ENCODE peak calls at places on chromosomes 6 and 20, in nine cellular contexts. One of them, this sample, is unnamed.

GRCh38 chr6:32208996-32209395 is 14.9 kb downstream of the NOTCH4 start:
- DNase-seq in fibroblast of mammary gland: no peak
- DNase-seq in heart right ventricle: no peak
- DNase-seq in choroid plexus epithelial cell: no peak
- DNase-seq in AG04449: no peak
- DNase-seq in fibroblast of lung: no peak
- DNase-seq in ovary: no peak
- DNase-seq in chondrocyte: no peak
- DNase-seq in Calu3: no peak
- DNase-seq in this sample: no peak

GRCh38 chr6:3561745-3562144 is 104.9 kb upstream of the SLC22A23 start:
- DNase-seq in heart right ventricle: no peak
- DNase-seq in fibroblast of lung: peak
- DNase-seq in fibroblast of mammary gland: peak
- DNase-seq in ovary: no peak
- DNase-seq in choroid plexus epithelial cell: peak
- DNase-seq in chondrocyte: no peak
- DNase-seq in AG04449: no peak
- DNase-seq in Calu3: no peak
- DNase-seq in this sample: peak

GRCh38 chr6:144384427-144384826 is 99.3 kb downstream of the UTRN start:
- DNase-seq in ovary: no peak
- DNase-seq in chondrocyte: no peak
- DNase-seq in fibroblast of mammary gland: no peak
- DNase-seq in fibroblast of lung: no peak
- DNase-seq in heart right ventricle: no peak
- DNase-seq in choroid plexus epithelial cell: no peak
- DNase-seq in AG04449: no peak
- DNase-seq in Calu3: no peak
- DNase-seq in this sample: no peak

GRCh38 chr6:48111143-48111506 is at the start of gene PTCHD4:
- DNase-seq in fibroblast of lung: peak
- DNase-seq in AG04449: no peak
- DNase-seq in Calu3: no peak
- DNase-seq in heart right ventricle: no peak
- DNase-seq in choroid plexus epithelial cell: peak
- DNase-seq in ovary: no peak
- DNase-seq in fibroblast of mammary gland: peak
- DNase-seq in chondrocyte: no peak
- DNase-seq in this sample: peak

GRCh38 chr6:12578751-12579150 is 137.8 kb upstream of the PHACTR1 start:
- DNase-seq in heart right ventricle: no peak
- DNase-seq in fibroblast of mammary gland: peak
- DNase-seq in choroid plexus epithelial cell: no peak
- DNase-seq in AG04449: no peak
- DNase-seq in chondrocyte: no peak
- DNase-seq in ovary: no peak
- DNase-seq in Calu3: no peak
- DNase-seq in fibroblast of lung: no peak
- DNase-seq in this sample: no peak

GRCh38 chr20:15220009-15220656 is 882.7 kb upstream of the FLRT3 start:
- DNase-seq in fibroblast of lung: no peak
- DNase-seq in AG04449: no peak
- DNase-seq in Calu3: no peak
- DNase-seq in choroid plexus epithelial cell: no peak
- DNase-seq in ovary: no peak
- DNase-seq in heart right ventricle: no peak
- DNase-seq in chondrocyte: no peak
- DNase-seq in fibroblast of mammary gland: peak
- DNase-seq in this sample: no peak

GRCh38 chr6:10235339-10235738 is 179.5 kb downstream of the TFAP2A start:
- DNase-seq in fibroblast of mammary gland: no peak
- DNase-seq in ovary: no peak
- DNase-seq in chondrocyte: no peak
- DNase-seq in fibroblast of lung: no peak
- DNase-seq in AG04449: no peak
- DNase-seq in heart right ventricle: no peak
- DNase-seq in Calu3: no peak
- DNase-seq in choroid plexus epithelial cell: no peak
- DNase-seq in this sample: no peak

GRCh38 chr6:27956941-27957340 is at the start of gene OR2B6:
- DNase-seq in ovary: no peak
- DNase-seq in fibroblast of mammary gland: no peak
- DNase-seq in fibroblast of lung: no peak
- DNase-seq in AG04449: no peak
- DNase-seq in chondrocyte: no peak
- DNase-seq in choroid plexus epithelial cell: no peak
- DNase-seq in heart right ventricle: no peak
- DNase-seq in Calu3: no peak
- DNase-seq in this sample: no peak

GRCh38 chr6:44082872-44083321 is 44.4 kb downstream of the MRPL14 start:
- DNase-seq in heart right ventricle: no peak
- DNase-seq in AG04449: no peak
- DNase-seq in chondrocyte: no peak
- DNase-seq in ovary: no peak
- DNase-seq in fibroblast of lung: no peak
- DNase-seq in fibroblast of mammary gland: no peak
- DNase-seq in Calu3: no peak
- DNase-seq in choroid plexus epithelial cell: no peak
- DNase-seq in this sample: no peak

GRCh38 chr6:16276991-16277981 is 38.9 kb downstream of the GMPR start:
- DNase-seq in chondrocyte: no peak
- DNase-seq in AG04449: peak
- DNase-seq in fibroblast of mammary gland: peak
- DNase-seq in choroid plexus epithelial cell: peak
- DNase-seq in Calu3: peak
- DNase-seq in heart right ventricle: peak
- DNase-seq in ovary: peak
- DNase-seq in fibroblast of lung: peak
- DNase-seq in this sample: peak

GRCh38 chr6:125264476-125264875 is 37.3 kb downstream of the HDDC2 start:
- DNase-seq in fibroblast of lung: no peak
- DNase-seq in Calu3: no peak
- DNase-seq in heart right ventricle: no peak
- DNase-seq in chondrocyte: no peak
- DNase-seq in AG04449: no peak
- DNase-seq in ovary: no peak
- DNase-seq in choroid plexus epithelial cell: no peak
- DNase-seq in fibroblast of mammary gland: no peak
- DNase-seq in this sample: no peak

GRCh38 chr20:382291-383115 is 1.9 kb downstream of the TRIB3 start:
- DNase-seq in choroid plexus epithelial cell: no peak
- DNase-seq in fibroblast of mammary gland: no peak
- DNase-seq in AG04449: no peak
- DNase-seq in fibroblast of lung: no peak
- DNase-seq in heart right ventricle: no peak
- DNase-seq in chondrocyte: no peak
- DNase-seq in Calu3: no peak
- DNase-seq in ovary: no peak
- DNase-seq in this sample: no peak

GRCh38 chr6:131966443-131966842 is 15.3 kb upstream of the CCN2 start:
- DNase-seq in Calu3: no peak
- DNase-seq in fibroblast of mammary gland: peak
- DNase-seq in ovary: no peak
- DNase-seq in AG04449: no peak
- DNase-seq in heart right ventricle: no peak
- DNase-seq in chondrocyte: no peak
- DNase-seq in choroid plexus epithelial cell: peak
- DNase-seq in fibroblast of lung: peak
- DNase-seq in this sample: peak

GRCh38 chr6:136508701-136509387 is 41.4 kb downstream of the MAP7 start:
- DNase-seq in Calu3: no peak
- DNase-seq in fibroblast of lung: no peak
- DNase-seq in choroid plexus epithelial cell: no peak
- DNase-seq in fibroblast of mammary gland: no peak
- DNase-seq in heart right ventricle: no peak
- DNase-seq in chondrocyte: no peak
- DNase-seq in ovary: no peak
- DNase-seq in AG04449: no peak
- DNase-seq in this sample: no peak

GRCh38 chr20:42041000-42041565 is 422.9 kb upstream of the CHD6 start:
- DNase-seq in Calu3: no peak
- DNase-seq in fibroblast of lung: no peak
- DNase-seq in ovary: no peak
- DNase-seq in heart right ventricle: no peak
- DNase-seq in AG04449: no peak
- DNase-seq in choroid plexus epithelial cell: no peak
- DNase-seq in fibroblast of mammary gland: no peak
- DNase-seq in chondrocyte: no peak
- DNase-seq in this sample: no peak
- TF ChIP-seq CTCF in Calu3: no peak
- TF ChIP-seq CTCF in fibroblast of lung: no peak
- TF ChIP-seq CTCF in ovary: no peak
- TF ChIP-seq CTCF in heart right ventricle: no peak
- TF ChIP-seq CTCF in AG04449: no peak
- TF ChIP-seq CTCF in choroid plexus epithelial cell: no peak
- TF ChIP-seq CTCF in fibroblast of mammary gland: no peak
- TF ChIP-seq CTCF in chondrocyte: peak
- TF ChIP-seq CTCF in this sample: peak

DNA sequence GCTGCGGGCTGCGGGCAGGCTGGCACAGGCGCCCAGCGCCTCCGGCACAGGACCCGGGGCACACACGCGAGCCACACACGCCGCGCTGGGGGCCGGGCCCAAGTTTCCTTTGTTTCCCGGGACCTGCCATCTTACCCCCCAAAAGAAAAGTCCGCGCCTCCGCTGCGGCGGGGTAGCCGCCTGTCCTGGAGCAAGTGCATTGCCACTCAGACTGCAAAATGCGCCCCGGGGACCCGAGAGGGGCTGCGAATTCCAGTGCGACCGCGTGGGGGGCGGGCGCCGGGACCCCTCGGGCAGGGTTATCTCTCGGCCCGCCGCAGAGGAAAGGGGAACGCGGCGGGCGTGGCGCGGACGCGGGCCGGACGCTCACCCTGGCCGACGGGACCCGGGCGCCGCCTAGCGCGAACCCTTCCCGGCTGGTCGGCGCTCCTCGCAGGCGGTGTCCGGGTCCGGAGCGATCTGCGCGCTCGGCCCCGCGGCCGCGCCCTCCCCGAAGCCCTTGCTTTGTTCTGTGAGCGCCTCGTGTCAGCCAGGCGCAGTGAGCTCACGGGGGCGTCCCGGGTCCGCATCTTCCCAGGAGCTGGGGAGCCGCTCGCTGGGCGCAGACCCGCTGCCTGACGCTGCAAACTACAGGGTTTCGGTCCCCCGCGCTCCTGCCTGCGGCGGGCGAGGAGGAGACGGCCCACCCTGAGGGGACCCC is 620 bp upstream of the CD24 start:
- DNase-seq in fibroblast of mammary gland: peak
- DNase-seq in choroid plexus epithelial cell: no peak
- DNase-seq in Calu3: peak
- DNase-seq in chondrocyte: no peak
- DNase-seq in ovary: peak
- DNase-seq in heart right ventricle: peak
- DNase-seq in AG04449: no peak
- DNase-seq in fibroblast of lung: no peak
- DNase-seq in this sample: no peak
- TF ChIP-seq CTCF in fibroblast of mammary gland: no peak
- TF ChIP-seq CTCF in choroid plexus epithelial cell: no peak
- TF ChIP-seq CTCF in Calu3: peak
- TF ChIP-seq CTCF in chondrocyte: peak
- TF ChIP-seq CTCF in ovary: no peak
- TF ChIP-seq CTCF in heart right ventricle: no peak
- TF ChIP-seq CTCF in AG04449: no peak
- TF ChIP-seq CTCF in fibroblast of lung: no peak
- TF ChIP-seq CTCF in this sample: peak

GRCh38 chr20:53376021-53376420 is 217.6 kb downstream of the ZNF217 start:
- DNase-seq in Calu3: no peak
- DNase-seq in heart right ventricle: no peak
- DNase-seq in chondrocyte: no peak
- DNase-seq in fibroblast of mammary gland: no peak
- DNase-seq in choroid plexus epithelial cell: no peak
- DNase-seq in AG04449: no peak
- DNase-seq in ovary: no peak
- DNase-seq in fibroblast of lung: no peak
- DNase-seq in this sample: no peak
- TF ChIP-seq CTCF in Calu3: no peak
- TF ChIP-seq CTCF in heart right ventricle: no peak
- TF ChIP-seq CTCF in chondrocyte: no peak
- TF ChIP-seq CTCF in fibroblast of mammary gland: no peak
- TF ChIP-seq CTCF in choroid plexus epithelial cell: no peak
- TF ChIP-seq CTCF in AG04449: no peak
- TF ChIP-seq CTCF in ovary: no peak
- TF ChIP-seq CTCF in fibroblast of lung: no peak
- TF ChIP-seq CTCF in this sample: no peak

GRCh38 chr20:32663704-32664351 is 9.9 kb downstream of the C20orf203 start:
- DNase-seq in chondrocyte: no peak
- DNase-seq in Calu3: no peak
- DNase-seq in fibroblast of mammary gland: no peak
- DNase-seq in fibroblast of lung: no peak
- DNase-seq in choroid plexus epithelial cell: no peak
- DNase-seq in heart right ventricle: no peak
- DNase-seq in AG04449: no peak
- DNase-seq in ovary: no peak
- DNase-seq in this sample: no peak

GRCh38 chr20:32660661-32661060 is 13.1 kb downstream of the C20orf203 start:
- DNase-seq in ovary: no peak
- DNase-seq in fibroblast of lung: no peak
- DNase-seq in choroid plexus epithelial cell: no peak
- DNase-seq in heart right ventricle: no peak
- DNase-seq in AG04449: no peak
- DNase-seq in chondrocyte: no peak
- DNase-seq in Calu3: no peak
- DNase-seq in fibroblast of mammary gland: no peak
- DNase-seq in this sample: no peak

GRCh38 chr20:32664352-32665159 is 9.2 kb downstream of the C20orf203 start:
- DNase-seq in heart right ventricle: no peak
- DNase-seq in ovary: no peak
- DNase-seq in choroid plexus epithelial cell: no peak
- DNase-seq in fibroblast of lung: no peak
- DNase-seq in Calu3: no peak
- DNase-seq in AG04449: no peak
- DNase-seq in fibroblast of mammary gland: no peak
- DNase-seq in chondrocyte: no peak
- DNase-seq in this sample: no peak

GRCh38 chr20:32667030-32667429 is 6.7 kb downstream of the C20orf203 start:
- DNase-seq in fibroblast of mammary gland: no peak
- DNase-seq in choroid plexus epithelial cell: no peak
- DNase-seq in Calu3: no peak
- DNase-seq in fibroblast of lung: no peak
- DNase-seq in chondrocyte: no peak
- DNase-seq in AG04449: no peak
- DNase-seq in heart right ventricle: no peak
- DNase-seq in ovary: no peak
- DNase-seq in this sample: no peak

DNA sequence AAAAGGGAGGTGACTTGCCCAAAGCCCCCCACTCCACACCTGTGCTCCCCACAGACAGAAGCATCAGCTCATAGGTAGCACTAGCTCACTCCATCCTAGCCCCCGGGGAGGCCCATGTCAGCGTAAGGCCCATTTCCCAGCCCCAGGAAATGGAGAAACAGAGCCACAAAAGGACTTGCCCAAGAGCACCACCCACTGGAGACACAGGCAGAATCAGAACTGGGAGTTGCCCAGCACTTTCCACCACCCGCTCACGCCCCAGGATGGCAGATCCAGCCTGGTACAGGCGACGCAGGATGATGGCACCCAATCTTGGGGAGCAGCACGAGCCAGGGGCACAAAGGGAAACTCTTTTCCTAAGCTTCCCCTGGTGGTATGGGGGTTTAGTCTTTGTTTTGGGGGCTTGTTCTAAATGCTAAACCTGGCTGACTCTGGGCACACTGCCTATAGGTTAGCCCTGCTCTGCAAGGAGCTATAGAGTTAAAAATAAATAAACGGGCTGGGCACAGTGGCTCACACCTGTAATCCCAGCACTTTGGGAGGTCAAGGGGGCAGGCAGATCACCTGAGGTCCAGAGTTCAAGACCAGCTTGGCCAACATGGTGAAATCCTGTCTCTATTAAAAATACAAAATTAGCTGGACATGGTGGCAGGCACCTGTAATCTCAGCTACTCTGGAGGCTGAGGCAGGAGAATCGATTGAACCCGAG is 11.8 kb downstream of the C20orf203 start:
- DNase-seq in AG04449: no peak
- DNase-seq in ovary: no peak
- DNase-seq in heart right ventricle: no peak
- DNase-seq in fibroblast of mammary gland: no peak
- DNase-seq in fibroblast of lung: no peak
- DNase-seq in Calu3: no peak
- DNase-seq in chondrocyte: no peak
- DNase-seq in choroid plexus epithelial cell: no peak
- DNase-seq in this sample: no peak
- TF ChIP-seq CTCF in AG04449: no peak
- TF ChIP-seq CTCF in ovary: no peak
- TF ChIP-seq CTCF in heart right ventricle: no peak
- TF ChIP-seq CTCF in fibroblast of mammary gland: no peak
- TF ChIP-seq CTCF in fibroblast of lung: no peak
- TF ChIP-seq CTCF in Calu3: no peak
- TF ChIP-seq CTCF in chondrocyte: no peak
- TF ChIP-seq CTCF in choroid plexus epithelial cell: peak
- TF ChIP-seq CTCF in this sample: no peak